ENCODE peak calls at places on chromosomes 16 and 17, in four cellular contexts. One of them, this sample, is unnamed.
A peak's percentile ranks its signal among the peaks of the same experiment; 100 is the strongest.

GRCh38 chr16:85136213-85136704 is 24.0 kb upstream of the CIBAR2 start:
- DNase-seq in neural crest cell: no peak
- DNase-seq in CD8-positive, alpha-beta T cell: peak; percentile 2
- DNase-seq in lower leg skin: peak; percentile 55
- DNase-seq in this sample: no peak

GRCh38 chr16:20004931-20005330 is 68.8 kb downstream of the GPR139 start:
- DNase-seq in neural crest cell: no peak
- DNase-seq in CD8-positive, alpha-beta T cell: no peak
- DNase-seq in lower leg skin: no peak
- DNase-seq in this sample: no peak

GRCh38 chr16:49855280-49855821 is 561 bp downstream of the ZNF423 start:
- DNase-seq in neural crest cell: peak; percentile 76
- DNase-seq in CD8-positive, alpha-beta T cell: peak; percentile 54
- DNase-seq in lower leg skin: peak; percentile 78
- DNase-seq in this sample: peak; percentile 38

GRCh38 chr16:75130150-75130771 is 13.7 kb upstream of the LDHD start:
- DNase-seq in neural crest cell: no peak
- DNase-seq in CD8-positive, alpha-beta T cell: no peak
- DNase-seq in lower leg skin: no peak
- DNase-seq in this sample: no peak

GRCh38 chr16:30065112-30065942 is at the start of gene ALDOA:
- DNase-seq in neural crest cell: peak; percentile 86
- DNase-seq in CD8-positive, alpha-beta T cell: peak; percentile 94
- DNase-seq in lower leg skin: peak; percentile 96
- DNase-seq in this sample: peak; percentile 94

GRCh38 chr16:1167276-1168107 is 14.6 kb downstream of the CACNA1H start:
- DNase-seq in neural crest cell: peak; percentile 40
- DNase-seq in CD8-positive, alpha-beta T cell: no peak
- DNase-seq in lower leg skin: no peak
- DNase-seq in this sample: no peak

GRCh38 chr17:63675231-63675606 is 24.7 kb downstream of the LIMD2 start:
- DNase-seq in neural crest cell: no peak
- DNase-seq in CD8-positive, alpha-beta T cell: no peak
- DNase-seq in lower leg skin: no peak
- DNase-seq in this sample: no peak

GRCh38 chr17:30336369-30337171 is 2.7 kb upstream of the TMIGD1 start:
- DNase-seq in neural crest cell: peak; percentile 37
- DNase-seq in CD8-positive, alpha-beta T cell: peak; percentile 55
- DNase-seq in lower leg skin: no peak
- DNase-seq in this sample: peak; percentile 21

GRCh38 chr17:40615295-40615988 is 32.2 kb downstream of the SMARCE1 start:
- DNase-seq in neural crest cell: no peak
- DNase-seq in CD8-positive, alpha-beta T cell: peak; percentile 71
- DNase-seq in lower leg skin: no peak
- DNase-seq in this sample: no peak

GRCh38 chr17:82876149-82876548 is 36.3 kb upstream of the ZNF750 start:
- DNase-seq in neural crest cell: no peak
- DNase-seq in CD8-positive, alpha-beta T cell: no peak
- DNase-seq in lower leg skin: peak; percentile 51
- DNase-seq in this sample: no peak

GRCh38 chr16:50282010-50282538 is 15.7 kb downstream of the ADCY7 start:
- DNase-seq in neural crest cell: no peak
- DNase-seq in CD8-positive, alpha-beta T cell: peak; percentile 74
- DNase-seq in lower leg skin: peak; percentile 72
- DNase-seq in this sample: peak; percentile 76

GRCh38 chr16:71255721-71256120 is 25.2 kb upstream of the HYDIN start:
- DNase-seq in neural crest cell: peak; percentile 22
- DNase-seq in CD8-positive, alpha-beta T cell: no peak
- DNase-seq in lower leg skin: no peak
- DNase-seq in this sample: peak; percentile 17

GRCh38 chr17:45942284-45942683 is 47.9 kb downstream of the MAPT start:
- DNase-seq in neural crest cell: no peak
- DNase-seq in CD8-positive, alpha-beta T cell: no peak
- DNase-seq in lower leg skin: peak; percentile 62
- DNase-seq in this sample: no peak

GRCh38 chr17:3559270-3559645 is 1.6 kb upstream of the TRPV3 start:
- DNase-seq in neural crest cell: no peak
- DNase-seq in CD8-positive, alpha-beta T cell: no peak
- DNase-seq in lower leg skin: no peak
- DNase-seq in this sample: no peak

GRCh38 chr17:65542595-65542994 is 18.9 kb downstream of the AXIN2 start:
- DNase-seq in neural crest cell: no peak
- DNase-seq in CD8-positive, alpha-beta T cell: no peak
- DNase-seq in lower leg skin: no peak
- DNase-seq in this sample: no peak

GRCh38 chr16:23858496-23859062 is 22.8 kb downstream of the PRKCB start:
- DNase-seq in neural crest cell: no peak
- DNase-seq in CD8-positive, alpha-beta T cell: no peak
- DNase-seq in lower leg skin: peak; percentile 32
- DNase-seq in this sample: no peak

GRCh38 chr16:1379863-1380174 is 28.1 kb downstream of the GNPTG start:
- DNase-seq in neural crest cell: no peak
- DNase-seq in CD8-positive, alpha-beta T cell: no peak
- DNase-seq in lower leg skin: no peak
- DNase-seq in this sample: no peak

GRCh38 chr16:1093284-1094123 is 2.5 kb downstream of the C1QTNF8 start:
- DNase-seq in neural crest cell: no peak
- DNase-seq in CD8-positive, alpha-beta T cell: no peak
- DNase-seq in lower leg skin: no peak
- DNase-seq in this sample: no peak

GRCh38 chr16:79874391-79874790 is 273.9 kb upstream of the MAF start:
- DNase-seq in neural crest cell: no peak
- DNase-seq in CD8-positive, alpha-beta T cell: no peak
- DNase-seq in lower leg skin: no peak
- DNase-seq in this sample: no peak

GRCh38 chr17:2721603-2722002 is 10.0 kb upstream of the CLUH start:
- DNase-seq in neural crest cell: no peak
- DNase-seq in CD8-positive, alpha-beta T cell: no peak
- DNase-seq in lower leg skin: no peak
- DNase-seq in this sample: no peak

GRCh38 chr16:57091990-57092785 is at the start of gene CPNE2:
- DNase-seq in neural crest cell: peak; percentile 46
- DNase-seq in CD8-positive, alpha-beta T cell: no peak
- DNase-seq in lower leg skin: no peak
- DNase-seq in this sample: no peak

GRCh38 chr16:57092786-57093301 is 461 bp downstream of the CPNE2 start:
- DNase-seq in neural crest cell: peak; percentile 33
- DNase-seq in CD8-positive, alpha-beta T cell: peak; percentile 42
- DNase-seq in lower leg skin: no peak
- DNase-seq in this sample: no peak

GRCh38 chr16:57096192-57096591 is 3.8 kb downstream of the CPNE2 start:
- DNase-seq in neural crest cell: no peak
- DNase-seq in CD8-positive, alpha-beta T cell: no peak
- DNase-seq in lower leg skin: no peak
- DNase-seq in this sample: no peak

GRCh38 chr16:57094911-57095310 is 2.5 kb downstream of the CPNE2 start:
- DNase-seq in neural crest cell: no peak
- DNase-seq in CD8-positive, alpha-beta T cell: no peak
- DNase-seq in lower leg skin: no peak
- DNase-seq in this sample: no peak

GRCh38 chr16:57093845-57094564 is 1.6 kb downstream of the CPNE2 start:
- DNase-seq in neural crest cell: no peak
- DNase-seq in CD8-positive, alpha-beta T cell: no peak
- DNase-seq in lower leg skin: no peak
- DNase-seq in this sample: no peak
- TF ChIP-seq CTCF in neural crest cell: no peak
- TF ChIP-seq CTCF in CD8-positive, alpha-beta T cell: no peak
- TF ChIP-seq CTCF in lower leg skin: no peak
- TF ChIP-seq CTCF in this sample: no peak

GRCh38 chr17:33562792-33563191 is 269.7 kb upstream of the ASIC2 start:
- DNase-seq in neural crest cell: no peak
- DNase-seq in CD8-positive, alpha-beta T cell: no peak
- DNase-seq in lower leg skin: no peak
- DNase-seq in this sample: no peak
- TF ChIP-seq CTCF in neural crest cell: no peak
- TF ChIP-seq CTCF in CD8-positive, alpha-beta T cell: no peak
- TF ChIP-seq CTCF in lower leg skin: no peak
- TF ChIP-seq CTCF in this sample: no peak

GRCh38 chr17:80252871-80253270 is 7.8 kb upstream of the RNF213 start:
- DNase-seq in neural crest cell: peak; percentile 38
- DNase-seq in CD8-positive, alpha-beta T cell: peak; percentile 89
- DNase-seq in lower leg skin: no peak
- DNase-seq in this sample: peak; percentile 73
- TF ChIP-seq CTCF in neural crest cell: peak; percentile 55
- TF ChIP-seq CTCF in CD8-positive, alpha-beta T cell: peak; percentile 66
- TF ChIP-seq CTCF in lower leg skin: no peak
- TF ChIP-seq CTCF in this sample: peak; percentile 77

DNA sequence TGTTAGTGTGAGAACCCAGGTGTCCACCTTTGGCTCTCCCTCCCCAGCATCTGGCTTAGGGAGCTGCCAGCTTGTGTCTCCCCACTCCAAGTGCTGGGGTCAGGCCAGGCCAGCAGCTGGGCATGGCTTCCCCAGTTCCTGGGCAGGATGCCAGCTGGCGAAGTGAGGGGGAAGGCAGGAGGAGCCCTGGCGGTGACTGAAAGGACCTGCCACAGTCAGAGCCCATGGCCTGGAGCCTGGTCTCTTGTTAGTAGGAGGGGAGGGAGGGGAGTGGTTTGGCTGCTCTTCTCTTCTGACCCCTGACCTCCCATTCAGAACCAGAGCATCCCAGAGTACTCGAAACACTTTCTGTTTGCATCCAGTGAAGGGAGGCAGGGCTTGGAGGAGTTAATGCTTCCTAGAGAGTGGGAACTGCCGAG is 586 bp downstream of the CHD3 start:
- DNase-seq in neural crest cell: peak; percentile 43
- DNase-seq in CD8-positive, alpha-beta T cell: no peak
- DNase-seq in lower leg skin: peak; percentile 88
- DNase-seq in this sample: no peak
- TF ChIP-seq CTCF in neural crest cell: peak; percentile 53
- TF ChIP-seq CTCF in CD8-positive, alpha-beta T cell: no peak
- TF ChIP-seq CTCF in lower leg skin: no peak
- TF ChIP-seq CTCF in this sample: no peak

GRCh38 chr16:63720848-63721247 is 1401.0 kb downstream of the CDH11 start:
- DNase-seq in neural crest cell: no peak
- DNase-seq in CD8-positive, alpha-beta T cell: no peak
- DNase-seq in lower leg skin: no peak
- DNase-seq in this sample: no peak
- TF ChIP-seq CTCF in neural crest cell: no peak
- TF ChIP-seq CTCF in CD8-positive, alpha-beta T cell: no peak
- TF ChIP-seq CTCF in lower leg skin: no peak
- TF ChIP-seq CTCF in this sample: no peak

GRCh38 chr17:9576521-9577401 is at the start of gene CFAP52:
- DNase-seq in neural crest cell: peak; percentile 77
- DNase-seq in CD8-positive, alpha-beta T cell: peak; percentile 73
- DNase-seq in lower leg skin: peak; percentile 46
- DNase-seq in this sample: peak; percentile 66
- TF ChIP-seq CTCF in neural crest cell: peak; percentile 82
- TF ChIP-seq CTCF in CD8-positive, alpha-beta T cell: peak; percentile 60
- TF ChIP-seq CTCF in lower leg skin: no peak
- TF ChIP-seq CTCF in this sample: peak; percentile 76

DNA sequence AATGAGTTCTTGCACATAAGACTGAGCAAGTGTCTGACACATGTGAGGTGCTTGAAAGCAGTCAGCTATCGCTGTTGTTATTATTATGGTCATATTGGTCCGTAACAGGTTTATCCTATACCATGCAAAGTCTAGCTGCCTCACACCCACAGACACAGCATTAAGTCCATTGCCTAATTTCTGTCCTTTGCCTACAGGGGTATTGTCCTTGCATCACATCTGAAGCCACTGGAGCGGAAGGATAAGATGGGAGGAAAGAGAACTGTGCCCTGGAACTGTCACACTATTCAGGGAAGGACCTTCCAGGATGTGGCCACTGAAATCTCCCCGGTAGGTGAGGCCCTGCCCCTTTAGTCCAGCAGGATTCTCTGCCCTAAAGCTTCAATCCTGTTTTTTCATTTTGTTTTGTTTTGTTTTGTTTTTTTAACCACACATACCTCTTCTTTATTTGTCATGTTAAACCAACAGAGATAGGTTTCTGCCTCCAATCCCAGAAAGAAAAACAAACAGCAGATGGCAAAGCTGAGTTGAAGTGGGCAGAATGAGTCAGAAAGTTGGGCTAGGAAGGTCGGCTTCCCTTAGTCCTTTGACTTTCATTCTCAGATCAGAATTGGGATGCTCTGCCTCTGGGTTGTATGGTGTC is 2.2 kb upstream of the EFTUD2 start:
- DNase-seq in neural crest cell: no peak
- DNase-seq in CD8-positive, alpha-beta T cell: no peak
- DNase-seq in lower leg skin: no peak
- DNase-seq in this sample: no peak
- TF ChIP-seq CTCF in neural crest cell: no peak
- TF ChIP-seq CTCF in CD8-positive, alpha-beta T cell: no peak
- TF ChIP-seq CTCF in lower leg skin: no peak
- TF ChIP-seq CTCF in this sample: no peak

GRCh38 chr17:50614471-50615051 is 20.1 kb upstream of the ABCC3 start:
- DNase-seq in neural crest cell: no peak
- DNase-seq in CD8-positive, alpha-beta T cell: no peak
- DNase-seq in lower leg skin: no peak
- DNase-seq in this sample: no peak

GRCh38 chr17:50611639-50612038 is 23.0 kb upstream of the ABCC3 start:
- DNase-seq in neural crest cell: no peak
- DNase-seq in CD8-positive, alpha-beta T cell: no peak
- DNase-seq in lower leg skin: no peak
- DNase-seq in this sample: no peak

GRCh38 chr17:50612281-50612680 is 22.4 kb upstream of the ABCC3 start:
- DNase-seq in neural crest cell: no peak
- DNase-seq in CD8-positive, alpha-beta T cell: no peak
- DNase-seq in lower leg skin: no peak
- DNase-seq in this sample: no peak

GRCh38 chr17:50613007-50613406 is 21.7 kb upstream of the ABCC3 start:
- DNase-seq in neural crest cell: no peak
- DNase-seq in CD8-positive, alpha-beta T cell: no peak
- DNase-seq in lower leg skin: no peak
- DNase-seq in this sample: no peak

DNA sequence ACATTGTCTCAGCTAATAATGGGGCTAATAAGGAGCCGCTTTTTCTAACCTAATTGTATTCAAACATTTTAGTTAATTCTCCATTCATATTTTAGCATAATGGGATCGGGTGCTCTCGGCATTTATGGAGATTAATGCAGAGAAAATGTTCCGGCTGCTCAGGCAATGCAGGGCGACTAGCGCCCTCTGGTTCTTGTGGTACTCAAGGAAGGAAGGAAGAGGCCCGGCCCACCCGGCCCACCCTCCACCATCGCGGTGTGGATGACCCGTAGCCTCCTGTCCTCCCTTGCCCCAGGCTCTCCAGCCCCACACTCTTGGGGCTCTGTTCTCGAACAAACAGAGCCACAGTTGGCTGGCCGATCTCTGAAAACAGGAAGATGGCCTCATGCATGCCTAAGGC is 21.1 kb upstream of the ABCC3 start:
- DNase-seq in neural crest cell: no peak
- DNase-seq in CD8-positive, alpha-beta T cell: no peak
- DNase-seq in lower leg skin: no peak
- DNase-seq in this sample: no peak
- TF ChIP-seq CTCF in neural crest cell: no peak
- TF ChIP-seq CTCF in CD8-positive, alpha-beta T cell: no peak
- TF ChIP-seq CTCF in lower leg skin: no peak
- TF ChIP-seq CTCF in this sample: no peak

GRCh38 chr16:81041696-81042095 is 6.1 kb downstream of the ATMIN start:
- DNase-seq in neural crest cell: no peak
- DNase-seq in CD8-positive, alpha-beta T cell: no peak
- DNase-seq in lower leg skin: no peak
- DNase-seq in this sample: no peak
- TF ChIP-seq CTCF in neural crest cell: no peak
- TF ChIP-seq CTCF in CD8-positive, alpha-beta T cell: no peak
- TF ChIP-seq CTCF in lower leg skin: no peak
- TF ChIP-seq CTCF in this sample: no peak

This sample was measured in natural killer cell.